ENCODE peak calls at places on chromosomes 11 and 22, in four cellular contexts. One of them, this sample, is unnamed.

GRCh38 chr11:76083563-76084451 is 122.5 kb downstream of the WNT11 start:
- DNase-seq in ovary: no peak
- DNase-seq in neuronal stem cell: no peak
- DNase-seq in heart right ventricle: no peak
- DNase-seq in this sample: no peak

GRCh38 chr11:2381494-2382128 is 4.5 kb downstream of the CD81 start:
- DNase-seq in neuronal stem cell: no peak
- DNase-seq in ovary: peak; percentile 11
- DNase-seq in heart right ventricle: peak; percentile 15
- DNase-seq in this sample: no peak

GRCh38 chr22:21447694-21448402 is 19.3 kb upstream of the TMEM191C start:
- DNase-seq in ovary: no peak
- DNase-seq in heart right ventricle: peak; percentile 11
- DNase-seq in neuronal stem cell: no peak
- DNase-seq in this sample: no peak

GRCh38 chr11:86212212-86212611 is 32.3 kb upstream of the EED start:
- DNase-seq in heart right ventricle: no peak
- DNase-seq in ovary: no peak
- DNase-seq in neuronal stem cell: no peak
- DNase-seq in this sample: no peak

GRCh38 chr11:102220728-102221467 is 96.4 kb upstream of the BIRC3 start:
- DNase-seq in ovary: no peak
- DNase-seq in neuronal stem cell: no peak
- DNase-seq in heart right ventricle: no peak
- DNase-seq in this sample: no peak

GRCh38 chr11:69398529-69399492 is 82.7 kb upstream of the LINC01488 start:
- DNase-seq in neuronal stem cell: no peak
- DNase-seq in heart right ventricle: no peak
- DNase-seq in ovary: no peak
- DNase-seq in this sample: no peak

GRCh38 chr11:70758206-70758605 is 359.9 kb downstream of the CTTN start:
- DNase-seq in neuronal stem cell: no peak
- DNase-seq in ovary: no peak
- DNase-seq in heart right ventricle: no peak
- DNase-seq in this sample: no peak

GRCh38 chr11:66880484-66881211 is 23.8 kb downstream of the LRFN4 start:
- DNase-seq in neuronal stem cell: no peak
- DNase-seq in ovary: no peak
- DNase-seq in heart right ventricle: no peak
- DNase-seq in this sample: peak; percentile 20

GRCh38 chr11:68927280-68928107 is 23.8 kb downstream of the IGHMBP2 start:
- DNase-seq in ovary: peak; percentile 46
- DNase-seq in heart right ventricle: no peak
- DNase-seq in neuronal stem cell: no peak
- DNase-seq in this sample: no peak

GRCh38 chr22:44526431-44527115 is 28.5 kb upstream of the RTL6 start:
- DNase-seq in heart right ventricle: no peak
- DNase-seq in ovary: no peak
- DNase-seq in neuronal stem cell: no peak
- DNase-seq in this sample: no peak

GRCh38 chr11:129484068-129484467 is 108.4 kb downstream of the BARX2 start:
- DNase-seq in neuronal stem cell: no peak
- DNase-seq in ovary: no peak
- DNase-seq in heart right ventricle: no peak
- DNase-seq in this sample: no peak
- H3K27ac ChIP-seq in neuronal stem cell: no peak overlapping the region
- H3K27ac ChIP-seq in ovary: no peak overlapping the region
- H3K27ac ChIP-seq in heart right ventricle: no peak overlapping the region
- H3K27ac ChIP-seq in this sample: no peak overlapping the region

GRCh38 chr11:126148317-126148716 is 63.1 kb downstream of the RPUSD4 start:
- DNase-seq in heart right ventricle: no peak
- DNase-seq in ovary: no peak
- DNase-seq in neuronal stem cell: no peak
- DNase-seq in this sample: no peak
- H3K27ac ChIP-seq in heart right ventricle: no peak overlapping the region
- H3K27ac ChIP-seq in ovary: no peak overlapping the region
- H3K27ac ChIP-seq in neuronal stem cell: peak overlapping the region; percentile 96
- H3K27ac ChIP-seq in this sample: no peak overlapping the region

DNA sequence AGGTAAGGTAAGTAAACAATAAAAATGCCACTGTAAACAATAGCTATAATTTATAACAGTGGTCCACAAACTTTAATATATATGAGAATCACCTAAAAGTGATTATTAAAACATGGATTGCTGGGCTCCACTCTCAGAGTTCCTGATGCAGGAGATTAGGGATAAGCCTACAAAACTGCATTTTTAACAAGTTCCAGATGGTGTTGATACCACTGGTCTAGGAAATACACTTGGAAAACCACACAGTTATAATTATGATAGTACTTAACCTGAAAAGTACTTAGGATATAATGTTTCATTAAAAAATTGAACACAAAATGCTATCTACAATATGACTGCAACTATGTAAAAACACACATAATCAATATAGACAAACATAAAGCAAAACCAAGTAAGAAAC is 20.4 kb downstream of the FCHSD2 start:
- DNase-seq in heart right ventricle: no peak
- DNase-seq in neuronal stem cell: no peak
- DNase-seq in ovary: no peak
- DNase-seq in this sample: no peak
- H3K27ac ChIP-seq in heart right ventricle: no peak overlapping the region
- H3K27ac ChIP-seq in neuronal stem cell: no peak overlapping the region
- H3K27ac ChIP-seq in ovary: no peak overlapping the region
- H3K27ac ChIP-seq in this sample: no peak overlapping the region

GRCh38 chr22:19038728-19039447 is 83.3 kb downstream of the DGCR2 start:
- DNase-seq in heart right ventricle: no peak
- DNase-seq in ovary: no peak
- DNase-seq in neuronal stem cell: no peak
- DNase-seq in this sample: no peak
- H3K27ac ChIP-seq in heart right ventricle: no peak overlapping the region
- H3K27ac ChIP-seq in ovary: no peak overlapping the region
- H3K27ac ChIP-seq in neuronal stem cell: no peak overlapping the region
- H3K27ac ChIP-seq in this sample: no peak overlapping the region

GRCh38 chr11:17738350-17739207 is 4.0 kb downstream of the KCNC1 start:
- DNase-seq in heart right ventricle: no peak
- DNase-seq in ovary: no peak
- DNase-seq in neuronal stem cell: peak; percentile 50
- DNase-seq in this sample: no peak
- H3K27ac ChIP-seq in heart right ventricle: no peak overlapping the region
- H3K27ac ChIP-seq in ovary: no peak overlapping the region
- H3K27ac ChIP-seq in neuronal stem cell: no peak overlapping the region
- H3K27ac ChIP-seq in this sample: peak overlapping the region; percentile 63

GRCh38 chr11:62954478-62954877 is 30.3 kb downstream of the SLC22A6 start:
- DNase-seq in neuronal stem cell: no peak
- DNase-seq in ovary: no peak
- DNase-seq in heart right ventricle: no peak
- DNase-seq in this sample: no peak

GRCh38 chr11:62961017-62961416 is 23.8 kb downstream of the SLC22A6 start:
- DNase-seq in neuronal stem cell: no peak
- DNase-seq in ovary: no peak
- DNase-seq in heart right ventricle: no peak
- DNase-seq in this sample: no peak

GRCh38 chr11:62958547-62959071 is 26.2 kb downstream of the SLC22A6 start:
- DNase-seq in ovary: peak; percentile 31
- DNase-seq in heart right ventricle: no peak
- DNase-seq in neuronal stem cell: no peak
- DNase-seq in this sample: no peak

GRCh38 chr11:62957147-62957546 is 27.6 kb downstream of the SLC22A6 start:
- DNase-seq in heart right ventricle: no peak
- DNase-seq in neuronal stem cell: no peak
- DNase-seq in ovary: no peak
- DNase-seq in this sample: no peak

DNA sequence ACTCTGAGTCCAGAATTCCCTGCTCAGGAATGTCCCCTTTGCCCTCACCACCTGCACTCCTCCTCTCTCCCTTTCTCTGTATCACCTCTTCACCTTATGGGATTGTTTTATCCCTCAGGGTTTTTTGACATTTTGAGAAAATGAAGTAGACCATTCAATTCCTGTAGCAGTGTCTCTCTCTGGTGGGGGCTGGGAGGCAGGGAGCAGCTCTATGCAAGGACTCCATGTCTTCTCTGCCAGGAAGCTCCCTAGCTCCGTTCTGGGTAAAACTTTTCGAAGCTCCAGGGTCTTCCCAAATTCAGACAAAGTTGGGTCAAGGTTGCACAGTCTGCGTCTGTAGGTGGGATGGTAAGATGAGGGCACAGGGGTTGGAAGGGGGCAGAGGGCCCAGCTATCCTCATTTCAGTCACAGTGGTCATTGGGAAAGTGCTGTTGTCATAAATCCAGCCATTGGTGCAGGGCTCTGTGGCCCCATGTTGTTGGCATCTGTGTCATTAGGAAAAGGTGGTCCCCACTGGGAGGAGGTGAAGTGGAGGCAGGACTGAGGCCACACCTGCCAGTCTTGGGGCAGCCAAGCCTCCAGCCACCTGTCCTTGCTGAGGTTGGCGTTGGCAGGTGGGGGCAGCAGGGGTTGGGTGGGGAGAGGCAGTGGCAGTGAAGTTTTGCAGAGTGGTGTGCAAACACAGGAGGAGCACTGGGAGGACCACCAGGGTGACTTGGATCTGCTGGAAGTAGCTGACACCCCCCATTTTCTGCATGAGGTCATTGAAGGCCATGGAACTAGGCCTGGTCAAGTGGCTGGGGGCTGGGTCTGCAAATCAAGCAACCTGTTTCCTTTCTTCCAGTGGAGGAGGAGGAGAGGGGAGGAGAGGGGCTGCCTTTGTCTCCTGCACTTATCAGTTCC is 25.4 kb downstream of the SLC22A6 start:
- DNase-seq in neuronal stem cell: no peak
- DNase-seq in heart right ventricle: no peak
- DNase-seq in ovary: no peak
- DNase-seq in this sample: no peak
- H3K27ac ChIP-seq in neuronal stem cell: no peak overlapping the region
- H3K27ac ChIP-seq in heart right ventricle: peak overlapping the region; percentile 28
- H3K27ac ChIP-seq in ovary: no peak overlapping the region
- H3K27ac ChIP-seq in this sample: no peak overlapping the region

GRCh38 chr11:43925932-43926505 is 16.4 kb upstream of the C11orf96 start:
- DNase-seq in neuronal stem cell: no peak
- DNase-seq in heart right ventricle: no peak
- DNase-seq in ovary: no peak
- DNase-seq in this sample: no peak
- H3K27ac ChIP-seq in neuronal stem cell: no peak overlapping the region
- H3K27ac ChIP-seq in heart right ventricle: no peak overlapping the region
- H3K27ac ChIP-seq in ovary: peak overlapping the region; percentile 96
- H3K27ac ChIP-seq in this sample: no peak overlapping the region

GRCh38 chr11:106697058-106697457 is 321.2 kb downstream of the GUCY1A2 start:
- DNase-seq in neuronal stem cell: no peak
- DNase-seq in ovary: no peak
- DNase-seq in heart right ventricle: no peak
- DNase-seq in this sample: no peak

GRCh38 chr11:106694501-106694900 is 323.8 kb downstream of the GUCY1A2 start:
- DNase-seq in heart right ventricle: no peak
- DNase-seq in ovary: no peak
- DNase-seq in neuronal stem cell: no peak
- DNase-seq in this sample: no peak

GRCh38 chr11:106691807-106692365 is 326.4 kb downstream of the GUCY1A2 start:
- DNase-seq in ovary: no peak
- DNase-seq in neuronal stem cell: no peak
- DNase-seq in heart right ventricle: no peak
- DNase-seq in this sample: no peak

GRCh38 chr11:106690923-106691322 is 327.4 kb downstream of the GUCY1A2 start:
- DNase-seq in heart right ventricle: no peak
- DNase-seq in ovary: no peak
- DNase-seq in neuronal stem cell: no peak
- DNase-seq in this sample: no peak

GRCh38 chr11:106695506-106695905 is 322.8 kb downstream of the GUCY1A2 start:
- DNase-seq in neuronal stem cell: no peak
- DNase-seq in ovary: no peak
- DNase-seq in heart right ventricle: no peak
- DNase-seq in this sample: no peak
- H3K27ac ChIP-seq in neuronal stem cell: no peak overlapping the region
- H3K27ac ChIP-seq in ovary: no peak overlapping the region
- H3K27ac ChIP-seq in heart right ventricle: no peak overlapping the region
- H3K27ac ChIP-seq in this sample: no peak overlapping the region

GRCh38 chr22:30027169-30027568 is 53.1 kb upstream of the HORMAD2 start:
- DNase-seq in neuronal stem cell: no peak
- DNase-seq in heart right ventricle: no peak
- DNase-seq in ovary: no peak
- DNase-seq in this sample: no peak

GRCh38 chr22:30028731-30029130 is 51.5 kb upstream of the HORMAD2 start:
- DNase-seq in neuronal stem cell: no peak
- DNase-seq in heart right ventricle: no peak
- DNase-seq in ovary: no peak
- DNase-seq in this sample: peak; percentile 77

GRCh38 chr22:30027791-30028190 is 52.5 kb upstream of the HORMAD2 start:
- DNase-seq in heart right ventricle: no peak
- DNase-seq in ovary: no peak
- DNase-seq in neuronal stem cell: no peak
- DNase-seq in this sample: no peak

GRCh38 chr22:30025187-30025586 is 55.1 kb upstream of the HORMAD2 start:
- DNase-seq in neuronal stem cell: no peak
- DNase-seq in heart right ventricle: no peak
- DNase-seq in ovary: no peak
- DNase-seq in this sample: no peak

GRCh38 chr22:30026751-30027150 is 53.5 kb upstream of the HORMAD2 start:
- DNase-seq in heart right ventricle: no peak
- DNase-seq in ovary: no peak
- DNase-seq in neuronal stem cell: no peak
- DNase-seq in this sample: no peak
- H3K27ac ChIP-seq in heart right ventricle: no peak overlapping the region
- H3K27ac ChIP-seq in ovary: no peak overlapping the region
- H3K27ac ChIP-seq in neuronal stem cell: no peak overlapping the region
- H3K27ac ChIP-seq in this sample: no peak overlapping the region